ENCODE peak calls at places on chromosomes 3 and 15, in seven cellular contexts. One of them, this sample, is unnamed.

GRCh38 chr15:56261854-56262509 is 18.3 kb upstream of the RFX7 start:
- DNase-seq in GM12865: no peak
- DNase-seq in fibroblast of lung: no peak
- DNase-seq in GM19239: no peak
- DNase-seq in HuH-7.5: no peak
- DNase-seq in effector memory CD8-positive, alpha-beta T cell: no peak
- DNase-seq in stimulated activated CD4-positive, alpha-beta T cell treated with anti-CD3 and anti-CD28 coated beads, Interleukin-1b, Interleukin-23, amount 100 ng/mL, for 4 hours: no peak
- DNase-seq in this sample: no peak

GRCh38 chr15:20645956-20646355 is 104.4 kb upstream of the GOLGA6L6 start:
- DNase-seq in stimulated activated CD4-positive, alpha-beta T cell treated with anti-CD3 and anti-CD28 coated beads, Interleukin-1b, Interleukin-23, amount 100 ng/mL, for 4 hours: no peak
- DNase-seq in effector memory CD8-positive, alpha-beta T cell: no peak
- DNase-seq in GM12865: peak
- DNase-seq in GM19239: no peak
- DNase-seq in fibroblast of lung: no peak
- DNase-seq in HuH-7.5: no peak
- DNase-seq in this sample: no peak

GRCh38 chr15:49079340-49080039 is 33.2 kb upstream of the SECISBP2L start:
- DNase-seq in HuH-7.5: no peak
- DNase-seq in effector memory CD8-positive, alpha-beta T cell: no peak
- DNase-seq in stimulated activated CD4-positive, alpha-beta T cell treated with anti-CD3 and anti-CD28 coated beads, Interleukin-1b, Interleukin-23, amount 100 ng/mL, for 4 hours: no peak
- DNase-seq in fibroblast of lung: no peak
- DNase-seq in GM12865: no peak
- DNase-seq in GM19239: no peak
- DNase-seq in this sample: no peak

GRCh38 chr15:51580385-51580784 is 42.2 kb downstream of the DMXL2 start:
- DNase-seq in HuH-7.5: no peak
- DNase-seq in stimulated activated CD4-positive, alpha-beta T cell treated with anti-CD3 and anti-CD28 coated beads, Interleukin-1b, Interleukin-23, amount 100 ng/mL, for 4 hours: no peak
- DNase-seq in GM19239: no peak
- DNase-seq in GM12865: no peak
- DNase-seq in fibroblast of lung: no peak
- DNase-seq in effector memory CD8-positive, alpha-beta T cell: no peak
- DNase-seq in this sample: no peak

GRCh38 chr15:56341201-56341600 is 24.0 kb upstream of the TEX9 start:
- DNase-seq in GM12865: no peak
- DNase-seq in stimulated activated CD4-positive, alpha-beta T cell treated with anti-CD3 and anti-CD28 coated beads, Interleukin-1b, Interleukin-23, amount 100 ng/mL, for 4 hours: no peak
- DNase-seq in fibroblast of lung: peak
- DNase-seq in effector memory CD8-positive, alpha-beta T cell: no peak
- DNase-seq in GM19239: no peak
- DNase-seq in HuH-7.5: no peak
- DNase-seq in this sample: no peak

GRCh38 chr3:152385761-152386160 is 117.0 kb downstream of the MBNL1 start:
- DNase-seq in fibroblast of lung: peak
- DNase-seq in GM19239: no peak
- DNase-seq in stimulated activated CD4-positive, alpha-beta T cell treated with anti-CD3 and anti-CD28 coated beads, Interleukin-1b, Interleukin-23, amount 100 ng/mL, for 4 hours: no peak
- DNase-seq in effector memory CD8-positive, alpha-beta T cell: no peak
- DNase-seq in HuH-7.5: peak
- DNase-seq in GM12865: no peak
- DNase-seq in this sample: no peak

GRCh38 chr15:52078876-52079700 is 33.5 kb downstream of the BCL2L10 start:
- DNase-seq in HuH-7.5: peak
- DNase-seq in stimulated activated CD4-positive, alpha-beta T cell treated with anti-CD3 and anti-CD28 coated beads, Interleukin-1b, Interleukin-23, amount 100 ng/mL, for 4 hours: peak
- DNase-seq in GM19239: peak
- DNase-seq in fibroblast of lung: peak
- DNase-seq in effector memory CD8-positive, alpha-beta T cell: peak
- DNase-seq in GM12865: peak
- DNase-seq in this sample: peak

GRCh38 chr3:141412087-141412935 is 44.0 kb downstream of the ZBTB38 start:
- DNase-seq in effector memory CD8-positive, alpha-beta T cell: peak
- DNase-seq in HuH-7.5: no peak
- DNase-seq in stimulated activated CD4-positive, alpha-beta T cell treated with anti-CD3 and anti-CD28 coated beads, Interleukin-1b, Interleukin-23, amount 100 ng/mL, for 4 hours: no peak
- DNase-seq in GM19239: no peak
- DNase-seq in GM12865: peak
- DNase-seq in fibroblast of lung: peak
- DNase-seq in this sample: peak

GRCh38 chr3:127536818-127537810 is 53.4 kb downstream of the TPRA1 start:
- DNase-seq in fibroblast of lung: no peak
- DNase-seq in effector memory CD8-positive, alpha-beta T cell: no peak
- DNase-seq in HuH-7.5: no peak
- DNase-seq in GM19239: no peak
- DNase-seq in stimulated activated CD4-positive, alpha-beta T cell treated with anti-CD3 and anti-CD28 coated beads, Interleukin-1b, Interleukin-23, amount 100 ng/mL, for 4 hours: no peak
- DNase-seq in GM12865: no peak
- DNase-seq in this sample: peak

GRCh38 chr3:72194464-72194857 is 409.5 kb upstream of the PROK2 start:
- DNase-seq in effector memory CD8-positive, alpha-beta T cell: no peak
- DNase-seq in fibroblast of lung: no peak
- DNase-seq in stimulated activated CD4-positive, alpha-beta T cell treated with anti-CD3 and anti-CD28 coated beads, Interleukin-1b, Interleukin-23, amount 100 ng/mL, for 4 hours: no peak
- DNase-seq in GM12865: no peak
- DNase-seq in GM19239: no peak
- DNase-seq in HuH-7.5: no peak
- DNase-seq in this sample: no peak

GRCh38 chr3:11362600-11362999 is 90.4 kb downstream of the ATG7 start:
- DNase-seq in HuH-7.5: no peak
- DNase-seq in effector memory CD8-positive, alpha-beta T cell: no peak
- DNase-seq in stimulated activated CD4-positive, alpha-beta T cell treated with anti-CD3 and anti-CD28 coated beads, Interleukin-1b, Interleukin-23, amount 100 ng/mL, for 4 hours: no peak
- DNase-seq in GM19239: no peak
- DNase-seq in fibroblast of lung: no peak
- DNase-seq in GM12865: no peak
- DNase-seq in this sample: no peak

GRCh38 chr15:58748787-58749531 is 548 bp downstream of the ADAM10 start:
- DNase-seq in fibroblast of lung: peak
- DNase-seq in GM19239: no peak
- DNase-seq in HuH-7.5: peak
- DNase-seq in GM12865: peak
- DNase-seq in stimulated activated CD4-positive, alpha-beta T cell treated with anti-CD3 and anti-CD28 coated beads, Interleukin-1b, Interleukin-23, amount 100 ng/mL, for 4 hours: peak
- DNase-seq in effector memory CD8-positive, alpha-beta T cell: peak
- DNase-seq in this sample: peak

GRCh38 chr3:50358927-50359759 is at the start of gene TMEM115:
- DNase-seq in fibroblast of lung: peak
- DNase-seq in effector memory CD8-positive, alpha-beta T cell: peak
- DNase-seq in GM12865: peak
- DNase-seq in stimulated activated CD4-positive, alpha-beta T cell treated with anti-CD3 and anti-CD28 coated beads, Interleukin-1b, Interleukin-23, amount 100 ng/mL, for 4 hours: peak
- DNase-seq in HuH-7.5: peak
- DNase-seq in GM19239: peak
- DNase-seq in this sample: peak

GRCh38 chr3:66442254-66443249 is 58.3 kb downstream of the LRIG1 start:
- DNase-seq in stimulated activated CD4-positive, alpha-beta T cell treated with anti-CD3 and anti-CD28 coated beads, Interleukin-1b, Interleukin-23, amount 100 ng/mL, for 4 hours: no peak
- DNase-seq in effector memory CD8-positive, alpha-beta T cell: no peak
- DNase-seq in HuH-7.5: peak
- DNase-seq in GM12865: no peak
- DNase-seq in fibroblast of lung: peak
- DNase-seq in GM19239: no peak
- DNase-seq in this sample: peak

GRCh38 chr3:194488007-194488742 is 1.4 kb upstream of the ATP13A3 start:
- DNase-seq in fibroblast of lung: peak
- DNase-seq in HuH-7.5: no peak
- DNase-seq in stimulated activated CD4-positive, alpha-beta T cell treated with anti-CD3 and anti-CD28 coated beads, Interleukin-1b, Interleukin-23, amount 100 ng/mL, for 4 hours: no peak
- DNase-seq in GM19239: no peak
- DNase-seq in effector memory CD8-positive, alpha-beta T cell: peak
- DNase-seq in GM12865: peak
- DNase-seq in this sample: no peak

GRCh38 chr3:185630182-185630622 is 44.1 kb downstream of the SENP2 start:
- DNase-seq in GM12865: no peak
- DNase-seq in stimulated activated CD4-positive, alpha-beta T cell treated with anti-CD3 and anti-CD28 coated beads, Interleukin-1b, Interleukin-23, amount 100 ng/mL, for 4 hours: no peak
- DNase-seq in fibroblast of lung: peak
- DNase-seq in GM19239: no peak
- DNase-seq in effector memory CD8-positive, alpha-beta T cell: no peak
- DNase-seq in HuH-7.5: no peak
- DNase-seq in this sample: peak

GRCh38 chr3:154214320-154214719 is 93.1 kb downstream of the ARHGEF26 start:
- DNase-seq in GM12865: no peak
- DNase-seq in GM19239: no peak
- DNase-seq in fibroblast of lung: peak
- DNase-seq in effector memory CD8-positive, alpha-beta T cell: no peak
- DNase-seq in HuH-7.5: no peak
- DNase-seq in stimulated activated CD4-positive, alpha-beta T cell treated with anti-CD3 and anti-CD28 coated beads, Interleukin-1b, Interleukin-23, amount 100 ng/mL, for 4 hours: no peak
- DNase-seq in this sample: no peak

GRCh38 chr3:49912787-49913375 is 9.2 kb upstream of the MST1R start:
- DNase-seq in effector memory CD8-positive, alpha-beta T cell: no peak
- DNase-seq in stimulated activated CD4-positive, alpha-beta T cell treated with anti-CD3 and anti-CD28 coated beads, Interleukin-1b, Interleukin-23, amount 100 ng/mL, for 4 hours: no peak
- DNase-seq in GM19239: no peak
- DNase-seq in fibroblast of lung: no peak
- DNase-seq in GM12865: no peak
- DNase-seq in HuH-7.5: no peak
- DNase-seq in this sample: no peak

GRCh38 chr3:38588276-38588971 is 61.1 kb downstream of the SCN5A start:
- DNase-seq in GM19239: no peak
- DNase-seq in stimulated activated CD4-positive, alpha-beta T cell treated with anti-CD3 and anti-CD28 coated beads, Interleukin-1b, Interleukin-23, amount 100 ng/mL, for 4 hours: no peak
- DNase-seq in effector memory CD8-positive, alpha-beta T cell: no peak
- DNase-seq in fibroblast of lung: no peak
- DNase-seq in GM12865: no peak
- DNase-seq in HuH-7.5: no peak
- DNase-seq in this sample: no peak

GRCh38 chr3:100556656-100557310 is 52.6 kb upstream of the ADGRG7 start:
- DNase-seq in stimulated activated CD4-positive, alpha-beta T cell treated with anti-CD3 and anti-CD28 coated beads, Interleukin-1b, Interleukin-23, amount 100 ng/mL, for 4 hours: no peak
- DNase-seq in GM12865: no peak
- DNase-seq in effector memory CD8-positive, alpha-beta T cell: no peak
- DNase-seq in GM19239: no peak
- DNase-seq in HuH-7.5: no peak
- DNase-seq in fibroblast of lung: peak
- DNase-seq in this sample: peak

GRCh38 chr15:75397494-75397893 is 29.1 kb upstream of the MAN2C1 start:
- DNase-seq in GM12865: no peak
- DNase-seq in stimulated activated CD4-positive, alpha-beta T cell treated with anti-CD3 and anti-CD28 coated beads, Interleukin-1b, Interleukin-23, amount 100 ng/mL, for 4 hours: no peak
- DNase-seq in fibroblast of lung: peak
- DNase-seq in HuH-7.5: no peak
- DNase-seq in effector memory CD8-positive, alpha-beta T cell: no peak
- DNase-seq in GM19239: no peak
- DNase-seq in this sample: no peak

GRCh38 chr3:169668081-169668956 is 4.8 kb upstream of the MECOM start:
- DNase-seq in GM12865: peak
- DNase-seq in GM19239: no peak
- DNase-seq in HuH-7.5: peak
- DNase-seq in effector memory CD8-positive, alpha-beta T cell: no peak
- DNase-seq in fibroblast of lung: peak
- DNase-seq in stimulated activated CD4-positive, alpha-beta T cell treated with anti-CD3 and anti-CD28 coated beads, Interleukin-1b, Interleukin-23, amount 100 ng/mL, for 4 hours: no peak
- DNase-seq in this sample: peak

GRCh38 chr3:144754076-144754783 is 782.6 kb downstream of the DIPK2A start:
- DNase-seq in HuH-7.5: no peak
- DNase-seq in fibroblast of lung: no peak
- DNase-seq in stimulated activated CD4-positive, alpha-beta T cell treated with anti-CD3 and anti-CD28 coated beads, Interleukin-1b, Interleukin-23, amount 100 ng/mL, for 4 hours: no peak
- DNase-seq in GM19239: no peak
- DNase-seq in effector memory CD8-positive, alpha-beta T cell: no peak
- DNase-seq in GM12865: peak
- DNase-seq in this sample: peak

GRCh38 chr15:83610132-83610531 is 43.8 kb upstream of the ADAMTSL3 start:
- DNase-seq in GM19239: no peak
- DNase-seq in GM12865: no peak
- DNase-seq in fibroblast of lung: no peak
- DNase-seq in stimulated activated CD4-positive, alpha-beta T cell treated with anti-CD3 and anti-CD28 coated beads, Interleukin-1b, Interleukin-23, amount 100 ng/mL, for 4 hours: no peak
- DNase-seq in effector memory CD8-positive, alpha-beta T cell: no peak
- DNase-seq in HuH-7.5: no peak
- DNase-seq in this sample: no peak

GRCh38 chr3:69012836-69013255 is 638 bp downstream of the EOGT start:
- DNase-seq in stimulated activated CD4-positive, alpha-beta T cell treated with anti-CD3 and anti-CD28 coated beads, Interleukin-1b, Interleukin-23, amount 100 ng/mL, for 4 hours: no peak
- DNase-seq in effector memory CD8-positive, alpha-beta T cell: peak
- DNase-seq in fibroblast of lung: peak
- DNase-seq in GM12865: peak
- DNase-seq in GM19239: peak
- DNase-seq in HuH-7.5: peak
- DNase-seq in this sample: no peak

GRCh38 chr3:77825045-77825827 is 785.3 kb downstream of the ROBO2 start:
- DNase-seq in GM19239: no peak
- DNase-seq in effector memory CD8-positive, alpha-beta T cell: no peak
- DNase-seq in stimulated activated CD4-positive, alpha-beta T cell treated with anti-CD3 and anti-CD28 coated beads, Interleukin-1b, Interleukin-23, amount 100 ng/mL, for 4 hours: no peak
- DNase-seq in GM12865: no peak
- DNase-seq in HuH-7.5: no peak
- DNase-seq in fibroblast of lung: peak
- DNase-seq in this sample: no peak

GRCh38 chr15:37618368-37618767 is 316.1 kb upstream of the TMCO5A start:
- DNase-seq in HuH-7.5: no peak
- DNase-seq in GM19239: no peak
- DNase-seq in stimulated activated CD4-positive, alpha-beta T cell treated with anti-CD3 and anti-CD28 coated beads, Interleukin-1b, Interleukin-23, amount 100 ng/mL, for 4 hours: no peak
- DNase-seq in effector memory CD8-positive, alpha-beta T cell: no peak
- DNase-seq in GM12865: no peak
- DNase-seq in fibroblast of lung: no peak
- DNase-seq in this sample: no peak

GRCh38 chr15:73983211-73983727 is 8.8 kb downstream of the STOML1 start:
- DNase-seq in effector memory CD8-positive, alpha-beta T cell: no peak
- DNase-seq in stimulated activated CD4-positive, alpha-beta T cell treated with anti-CD3 and anti-CD28 coated beads, Interleukin-1b, Interleukin-23, amount 100 ng/mL, for 4 hours: no peak
- DNase-seq in HuH-7.5: no peak
- DNase-seq in fibroblast of lung: peak
- DNase-seq in GM12865: no peak
- DNase-seq in GM19239: no peak
- DNase-seq in this sample: no peak

GRCh38 chr3:110579841-110580550 is 491.6 kb upstream of the NECTIN3 start:
- DNase-seq in GM12865: no peak
- DNase-seq in fibroblast of lung: peak
- DNase-seq in GM19239: no peak
- DNase-seq in HuH-7.5: no peak
- DNase-seq in stimulated activated CD4-positive, alpha-beta T cell treated with anti-CD3 and anti-CD28 coated beads, Interleukin-1b, Interleukin-23, amount 100 ng/mL, for 4 hours: no peak
- DNase-seq in effector memory CD8-positive, alpha-beta T cell: no peak
- DNase-seq in this sample: peak

GRCh38 chr3:130894130-130894872 is 417 bp downstream of the ATP2C1 start:
- DNase-seq in effector memory CD8-positive, alpha-beta T cell: peak
- DNase-seq in GM19239: no peak
- DNase-seq in HuH-7.5: peak
- DNase-seq in fibroblast of lung: peak
- DNase-seq in GM12865: peak
- DNase-seq in stimulated activated CD4-positive, alpha-beta T cell treated with anti-CD3 and anti-CD28 coated beads, Interleukin-1b, Interleukin-23, amount 100 ng/mL, for 4 hours: peak
- DNase-seq in this sample: peak

GRCh38 chr3:13111173-13111873 is 38.1 kb upstream of the IQSEC1 start:
- DNase-seq in fibroblast of lung: no peak
- DNase-seq in effector memory CD8-positive, alpha-beta T cell: no peak
- DNase-seq in stimulated activated CD4-positive, alpha-beta T cell treated with anti-CD3 and anti-CD28 coated beads, Interleukin-1b, Interleukin-23, amount 100 ng/mL, for 4 hours: no peak
- DNase-seq in GM19239: no peak
- DNase-seq in GM12865: no peak
- DNase-seq in HuH-7.5: no peak
- DNase-seq in this sample: no peak

This sample was measured in NCI-H2081.